ENCODE peak calls at places on chromosome X, in seven cellular contexts. N is MM.1S, B is PC-3, U is Karpas-422, H is GM23338, V is HCT116, L is PC-9. D is an unnamed sample.

GRCh38 chrX:48782795-48783194 is 3.6 kb upstream of the GATA1 start:
- DNase-seq in N (no peak), B (no peak), U (no peak), H (no peak), V (no peak), L (no peak), D (no peak)

GRCh38 chrX:10902001-10902400 is 209.1 kb upstream of the HCCS start:
- DNase-seq in N (no peak), B (peak; percentile 60), U (no peak), H (no peak), V (no peak), L (no peak), D (peak; percentile 62)

GRCh38 chrX:119734897-119735339 is 23.5 kb upstream of the SOWAHD start:
- DNase-seq in N (no peak), B (no peak), U (no peak), H (no peak), V (no peak), L (no peak), D (peak; percentile 26)

GRCh38 chrX:70466968-70467367 is 22.3 kb downstream of the DLG3 start:
- DNase-seq in N (no peak), B (no peak), U (no peak), H (no peak), V (no peak), L (no peak), D (no peak)

GRCh38 chrX:128676651-128677050 is 624.4 kb upstream of the ACTRT1 start:
- DNase-seq in N (no peak), B (no peak), U (no peak), H (no peak), V (no peak), L (no peak), D (no peak)

GRCh38 chrX:18672008-18672407 is at the start of gene RS1:
- DNase-seq in N (no peak), B (no peak), U (no peak), H (no peak), V (no peak), L (no peak), D (no peak)

GRCh38 chrX:115372026-115372610 is 82.6 kb downstream of the LUZP4 start:
- DNase-seq in N (no peak), B (peak; percentile 81), U (no peak), H (peak; percentile 46), V (peak; percentile 12), L (peak; percentile 33), D (peak; percentile 74)

GRCh38 chrX:132968282-132968681 is 9.9 kb upstream of the HS6ST2 start:
- DNase-seq in N (no peak), B (no peak), U (no peak), H (peak; percentile 19), V (no peak), L (no peak), D (no peak)

GRCh38 chrX:144040793-144041192 is 156.9 kb downstream of the UBE2NL start:
- DNase-seq in N (no peak), B (no peak), U (no peak), H (no peak), V (no peak), L (no peak), D (no peak)

GRCh38 chrX:28552882-28553829 is 34.1 kb upstream of the IL1RAPL1 start:
- DNase-seq in N (no peak), B (peak; percentile 66), U (no peak), H (no peak), V (no peak), L (no peak), D (no peak)

GRCh38 chrX:28552322-28552721 is 34.9 kb upstream of the IL1RAPL1 start:
- DNase-seq in N (no peak), B (peak; percentile 81), U (no peak), H (no peak), V (no peak), L (no peak), D (peak; percentile 0)

GRCh38 chrX:28550331-28550872 is 36.8 kb upstream of the IL1RAPL1 start:
- DNase-seq in N (no peak), B (peak; percentile 73), U (no peak), H (peak; percentile 19), V (no peak), L (no peak), D (no peak)

GRCh38 chrX:28549839-28550238 is 37.4 kb upstream of the IL1RAPL1 start:
- DNase-seq in N (no peak), B (peak; percentile 41), U (no peak), H (peak; percentile 21), V (no peak), L (peak; percentile 0), D (no peak)
- H3K9me2 ChIP-seq in N (no peaks in the 10 kb centered on the region), B (no peaks in the 10 kb centered on the region), U (no peaks in the 10 kb centered on the region), H (no peaks in the 10 kb centered on the region), V (no peaks in the 10 kb centered on the region), L (no peaks in the 10 kb centered on the region), D (no peaks in the 10 kb centered on the region)

GRCh38 chrX:54808605-54809483 is 1.3 kb downstream of the MAGED2 start:
- DNase-seq in N (peak; percentile 94), B (peak; percentile 96), U (peak; percentile 96), H (peak; percentile 93), V (peak; percentile 87), L (peak; percentile 97), D (peak; percentile 95)

GRCh38 chrX:54811301-54811885 is 3.8 kb downstream of the MAGED2 start:
- DNase-seq in N (no peak), B (no peak), U (no peak), H (no peak), V (no peak), L (no peak), D (no peak)

GRCh38 chrX:54808109-54808604 is 612 bp downstream of the MAGED2 start:
- DNase-seq in N (peak; percentile 10), B (no peak), U (peak; percentile 65), H (peak; percentile 79), V (peak; percentile 6), L (no peak), D (peak; percentile 53)

GRCh38 chrX:54812306-54812705 is 4.8 kb downstream of the MAGED2 start:
- DNase-seq in N (no peak), B (no peak), U (no peak), H (no peak), V (no peak), L (no peak), D (no peak)

GRCh38 chrX:54810532-54810931 is 3.0 kb downstream of the MAGED2 start:
- DNase-seq in N (no peak), B (no peak), U (no peak), H (no peak), V (no peak), L (no peak), D (no peak)
- H3K27me3 ChIP-seq in N (no peaks in the 10 kb centered on the region), B (no peaks in the 10 kb centered on the region), U (no peaks in the 10 kb centered on the region), H (no peaks in the 10 kb centered on the region), V (no peaks in the 10 kb centered on the region), L (no peaks in the 10 kb centered on the region), D (no peaks in the 10 kb centered on the region)

DNA sequence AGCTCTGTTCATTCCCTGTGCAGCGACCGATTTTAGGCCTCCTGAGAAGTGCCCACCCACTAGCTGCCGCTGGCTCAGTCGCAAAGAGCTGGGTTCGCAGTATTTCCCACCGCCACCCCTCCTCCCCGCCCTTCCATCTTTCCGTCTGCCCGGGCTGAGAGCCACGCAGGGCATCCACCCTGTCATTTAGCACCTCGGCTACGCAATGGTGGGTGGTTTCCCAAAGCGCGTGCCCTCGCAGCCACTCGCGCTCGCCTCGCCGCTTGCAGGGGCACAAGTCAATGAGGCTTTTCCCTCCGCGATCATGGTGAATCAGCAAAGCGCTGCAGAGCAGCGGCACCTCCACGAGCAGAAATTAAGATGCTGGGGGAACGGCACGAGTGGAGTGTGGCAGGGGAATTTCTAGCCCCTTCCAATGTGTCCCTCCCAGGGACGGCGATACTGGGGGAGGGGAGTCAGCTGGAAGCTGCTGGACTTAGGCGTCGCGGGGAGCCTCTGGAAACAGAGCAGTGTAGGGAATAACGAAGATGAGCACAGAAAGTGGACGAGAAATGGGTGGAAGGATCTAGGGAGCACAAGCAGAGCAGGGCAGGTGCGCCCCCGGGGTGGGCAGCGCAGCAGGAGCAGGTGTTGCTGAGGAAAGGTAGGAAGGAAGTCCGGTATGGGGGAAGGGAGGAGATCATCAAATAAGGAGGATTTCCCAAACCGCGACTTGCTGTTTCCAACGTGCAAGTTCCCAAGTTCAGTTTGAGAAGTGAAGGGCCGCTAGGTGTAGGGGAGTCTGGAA is 2.4 kb upstream of the PTCHD1 start:
- DNase-seq in N (no peak), B (no peak), U (no peak), H (peak; percentile 50), V (no peak), L (no peak), D (no peak)
- H3K4me2 ChIP-seq in N (no peak overlapping the region), B (no peak overlapping the region), U (no peak overlapping the region), H (peak overlapping the region; percentile 88), V (no peak overlapping the region), L (no peak overlapping the region), D (no peak overlapping the region)

DNA sequence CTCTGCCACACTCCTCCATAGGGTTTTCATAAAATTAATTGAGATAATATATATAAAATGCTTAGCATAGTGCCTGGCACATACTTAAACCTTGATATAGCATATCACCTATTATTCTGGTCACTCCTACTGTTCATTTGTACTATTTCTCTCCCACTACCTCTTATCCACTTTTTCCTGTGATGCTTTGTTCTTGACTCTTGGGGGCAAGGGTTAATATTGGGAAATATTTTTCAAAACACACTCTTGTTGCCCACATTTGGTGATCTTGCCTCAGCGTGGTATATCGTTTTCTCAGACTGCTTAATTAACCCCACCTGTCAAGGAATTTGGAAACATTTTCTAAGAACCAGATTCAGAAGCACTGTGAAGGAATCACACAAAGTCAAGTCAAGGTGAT is 16.3 kb downstream of the SERPINA7 start:
- DNase-seq in N (no peak), B (no peak), U (no peak), H (no peak), V (no peak), L (no peak), D (no peak)
- H3K9me2 ChIP-seq in N (no peaks in the 10 kb centered on the region), B (no peaks in the 10 kb centered on the region), U (no peaks in the 10 kb centered on the region), H (no peaks in the 10 kb centered on the region), V (no peaks in the 10 kb centered on the region), L (no peaks in the 10 kb centered on the region), D (no peaks in the 10 kb centered on the region)

GRCh38 chrX:78979789-78980464 is 34.7 kb downstream of the P2RY10 start:
- DNase-seq in N (peak; percentile 35), B (peak; percentile 28), U (no peak), H (no peak), V (no peak), L (no peak), D (peak; percentile 0)
- H3K27me3 ChIP-seq in N (no peaks in the 10 kb centered on the region), B (no peaks in the 10 kb centered on the region), U (no peaks in the 10 kb centered on the region), H (no peaks in the 10 kb centered on the region), V (no peaks in the 10 kb centered on the region), L (no peaks in the 10 kb centered on the region), D (no peaks in the 10 kb centered on the region)

DNA sequence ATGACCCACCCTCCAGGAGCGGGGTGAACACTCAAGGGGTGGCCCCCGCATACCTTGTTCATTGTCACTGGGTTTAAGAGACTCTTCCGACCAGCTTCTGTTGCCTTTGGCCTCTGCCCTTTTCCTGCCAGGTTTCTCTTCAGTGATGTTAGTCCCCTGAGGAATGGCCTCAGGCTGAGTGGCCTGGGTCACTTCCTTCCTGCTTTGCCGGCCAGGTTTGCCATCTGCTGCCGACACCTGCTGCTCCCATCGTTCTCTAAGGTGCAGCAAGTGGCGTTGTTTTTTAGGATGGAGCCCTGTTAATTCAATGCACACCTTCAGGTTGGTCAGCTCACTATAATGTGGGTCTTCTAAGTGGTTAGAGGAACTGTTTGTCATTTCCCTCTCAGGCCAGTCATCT is 34.2 kb downstream of the BCOR start:
- DNase-seq in N (no peak), B (no peak), U (no peak), H (no peak), V (no peak), L (no peak), D (no peak)
- H3K4me2 ChIP-seq in N (no peak overlapping the region), B (no peak overlapping the region), U (no peak overlapping the region), H (no peak overlapping the region), V (no peak overlapping the region), L (no peak overlapping the region), D (no peak overlapping the region)

GRCh38 chrX:65667503-65668355 is at the start of gene MSN:
- DNase-seq in N (peak; percentile 70), B (peak; percentile 66), U (peak; percentile 85), H (peak; percentile 51), V (no peak), L (peak; percentile 76), D (peak; percentile 79)
- H3K9me2 ChIP-seq in N (no peaks in the 10 kb centered on the region), B (no peaks in the 10 kb centered on the region), U (no peaks in the 10 kb centered on the region), H (no peaks in the 10 kb centered on the region), V (no peaks in the 10 kb centered on the region), L (no peaks in the 10 kb centered on the region), D (no peaks in the 10 kb centered on the region)

D was measured in GM23248.